ENCODE peak calls at places on chromosomes 1 and 21, in seven cellular contexts. C, B, G, P, V, S and A are unnamed samples.
A peak's percentile ranks its signal among the peaks of the same experiment; 100 is the strongest.

GRCh38 chr1:15410884-15411245 is 1.2 kb downstream of the EFHD2 start:
- DNase-seq in G (no peak), S (no peak), P (no peak), V (no peak), C (no peak), B (no peak), A (no peak)

GRCh38 chr1:225626698-225627097 is 26.2 kb downstream of the ENAH start:
- DNase-seq in V (no peak), P (no peak), C (peak; percentile 38), G (no peak), B (no peak), S (no peak), A (no peak)

GRCh38 chr1:20058531-20058930 is 11.5 kb upstream of the PLA2G5 start:
- DNase-seq in B (peak; percentile 7), S (peak; percentile 33), V (no peak), C (peak; percentile 82), G (peak; percentile 32), P (peak; percentile 78), A (no peak)

GRCh38 chr1:21650400-21650799 is 18.8 kb downstream of the RAP1GAP start:
- DNase-seq in V (no peak), G (no peak), B (no peak), C (no peak), P (no peak), S (no peak), A (no peak)

GRCh38 chr1:154352245-154352580 is 26.9 kb downstream of the ATP8B2 start:
- DNase-seq in S (no peak), P (no peak), G (no peak), V (no peak), C (no peak), B (no peak), A (no peak)

GRCh38 chr1:117146570-117147340 is 25.2 kb upstream of the TRIM45 start:
- DNase-seq in G (no peak), S (no peak), C (peak; percentile 91), B (no peak), P (peak; percentile 95), V (no peak), A (no peak)

GRCh38 chr1:236307437-236307836 is 25.7 kb upstream of the ERO1B start:
- DNase-seq in V (no peak), C (no peak), P (no peak), G (no peak), B (no peak), S (no peak), A (no peak)

GRCh38 chr1:6124746-6125365 is 55.3 kb downstream of the CHD5 start:
- DNase-seq in G (no peak), P (no peak), V (no peak), B (no peak), S (no peak), C (no peak), A (no peak)

GRCh38 chr1:1120096-1120495 is 4.2 kb upstream of the C1orf159 start:
- DNase-seq in V (no peak), B (no peak), C (no peak), P (no peak), G (no peak), S (no peak), A (no peak)

GRCh38 chr1:58982259-58982998 is 198.6 kb upstream of the JUN start:
- DNase-seq in G (no peak), S (no peak), B (no peak), P (no peak), C (peak; percentile 60), V (no peak), A (no peak)

GRCh38 chr21:29346771-29347170 is 48.0 kb downstream of the BACH1 start:
- DNase-seq in S (no peak), G (no peak), V (no peak), P (no peak), B (no peak), C (no peak), A (no peak)

GRCh38 chr1:33338495-33339211 is 17.8 kb upstream of the A3GALT2 start:
- DNase-seq in S (no peak), B (no peak), V (peak; percentile 80), G (no peak), C (peak; percentile 75), P (no peak), A (no peak)

GRCh38 chr1:64163972-64164371 is 39.5 kb upstream of the UBE2U start:
- DNase-seq in G (no peak), S (no peak), C (peak; percentile 63), B (no peak), P (peak; percentile 36), V (no peak), A (no peak)

GRCh38 chr21:36847189-36847588 is 119.3 kb downstream of the HLCS start:
- DNase-seq in B (no peak), S (no peak), P (peak; percentile 68), G (no peak), C (peak; percentile 82), V (no peak), A (no peak)